ENCODE peak calls at places on chromosome 14, in eight cellular contexts. S, R, N, E, O, B, W and T are unnamed samples.
A peak's percentile ranks its signal among the peaks of the same experiment; 100 is the strongest.

GRCh38 chr14:51396222-51396815 is 156.3 kb downstream of the TMX1 start:
- DNase-seq in N (no peak), O (no peak), B (no peak), W (peak; percentile 99), S (no peak), E (no peak), R (peak; percentile 92), T (no peak)

GRCh38 chr14:50347521-50347920 is 35.4 kb downstream of the DMAC2L start:
- DNase-seq in B (no peak), E (no peak), N (no peak), W (peak; percentile 55), O (no peak), R (peak; percentile 66), S (no peak), T (no peak)

GRCh38 chr14:52369305-52369781 is 55.2 kb downstream of the PTGER2 start:
- DNase-seq in W (peak; percentile 94), E (no peak), R (peak; percentile 52), N (no peak), O (no peak), S (no peak), B (no peak), T (no peak)

GRCh38 chr14:103144085-103144484 is 20.8 kb downstream of the TNFAIP2 start:
- DNase-seq in B (no peak), S (no peak), O (no peak), N (no peak), R (peak; percentile 50), E (no peak), W (no peak), T (no peak)

GRCh38 chr14:77607741-77608302 is 8.6 kb downstream of the SPTLC2 start:
- DNase-seq in R (no peak), N (no peak), E (no peak), W (no peak), S (no peak), B (peak; percentile 19), O (no peak), T (no peak)

GRCh38 chr14:74988993-74989392 is 13.7 kb upstream of the EIF2B2 start:
- DNase-seq in O (no peak), S (no peak), N (no peak), B (no peak), R (no peak), E (no peak), W (no peak), T (no peak)

GRCh38 chr14:104143071-104143470 is 4.7 kb downstream of the KIF26A start:
- DNase-seq in S (no peak), N (no peak), W (no peak), E (no peak), B (no peak), R (no peak), O (no peak), T (no peak)

GRCh38 chr14:79165460-79166080 is 995.4 kb downstream of the NRXN3 start:
- DNase-seq in N (no peak), E (no peak), R (no peak), O (no peak), S (no peak), W (no peak), B (no peak), T (no peak)

GRCh38 chr14:100767788-100768536 is 41.3 kb downstream of the DLK1 start:
- DNase-seq in E (no peak), W (no peak), B (no peak), O (no peak), R (no peak), N (no peak), S (no peak), T (no peak)

GRCh38 chr14:63203618-63204406 is 431 bp upstream of the RHOJ start:
- DNase-seq in R (peak; percentile 99), O (no peak), B (peak; percentile 77), N (peak; percentile 29), W (peak; percentile 99), E (no peak), S (no peak), T (peak; percentile 95)

GRCh38 chr14:51208982-51209381 is 31.1 kb upstream of the TMX1 start:
- DNase-seq in O (no peak), N (no peak), R (no peak), B (no peak), E (no peak), W (no peak), S (no peak), T (no peak)

GRCh38 chr14:74238974-74239847 is at the start of gene VSX2:
- DNase-seq in R (no peak), B (peak; percentile 70), E (no peak), W (no peak), S (no peak), N (no peak), O (no peak), T (no peak)

GRCh38 chr14:49173765-49174373 is 412.3 kb downstream of the RPS29 start:
- DNase-seq in W (peak; percentile 51), E (peak; percentile 68), S (peak; percentile 67), R (peak; percentile 79), B (peak; percentile 87), N (peak; percentile 53), O (peak; percentile 63), T (peak; percentile 86)

GRCh38 chr14:71472281-71472960 is 459.8 kb upstream of the RGS6 start:
- DNase-seq in N (no peak), B (no peak), E (no peak), O (no peak), W (peak; percentile 53), R (peak; percentile 38), S (no peak), T (no peak)

GRCh38 chr14:69005432-69006148 is 26.5 kb upstream of the ACTN1 start:
- DNase-seq in S (no peak), B (peak; percentile 17), R (peak; percentile 77), O (peak; percentile 47), N (no peak), E (no peak), W (peak; percentile 97), T (peak; percentile 62)

GRCh38 chr14:32077081-32078029 is at the start of gene ARHGAP5:
- DNase-seq in W (peak; percentile 12), R (peak; percentile 37), S (peak; percentile 59), E (peak; percentile 46), B (peak; percentile 91), O (no peak), N (no peak), T (peak; percentile 62)

GRCh38 chr14:66802962-66803361 is 295.0 kb downstream of the GPHN start:
- DNase-seq in N (no peak), S (no peak), O (no peak), W (no peak), B (no peak), R (no peak), E (peak; percentile 65), T (no peak)

DNA sequence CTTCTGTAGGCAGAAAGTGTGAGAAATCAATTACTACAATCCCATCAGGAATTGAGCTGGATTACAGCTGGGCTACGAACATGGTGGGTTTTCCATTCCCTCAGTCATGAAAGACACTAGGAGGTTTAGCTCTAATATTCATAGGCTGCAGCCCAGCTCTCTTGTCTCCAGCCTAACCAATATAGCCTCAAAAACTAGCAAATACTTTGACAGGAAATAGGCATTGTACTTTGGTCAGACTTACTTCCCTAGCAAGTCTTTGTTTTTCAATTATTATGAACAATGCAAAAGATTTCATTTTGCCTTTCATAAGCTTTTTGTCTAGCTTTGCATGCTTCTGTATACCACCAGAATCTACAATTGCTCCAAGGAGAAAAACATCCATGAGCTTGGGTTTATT is 296.2 kb downstream of the GPHN start:
- DNase-seq in W (no peak), B (no peak), N (no peak), S (no peak), E (no peak), O (no peak), R (no peak), T (no peak)
- TF ChIP-seq CTCF in W (no peak), B (no peak), N (no peak), S (no peak), E (no peak), O (no peak), R (no peak), T (no peak)

DNA sequence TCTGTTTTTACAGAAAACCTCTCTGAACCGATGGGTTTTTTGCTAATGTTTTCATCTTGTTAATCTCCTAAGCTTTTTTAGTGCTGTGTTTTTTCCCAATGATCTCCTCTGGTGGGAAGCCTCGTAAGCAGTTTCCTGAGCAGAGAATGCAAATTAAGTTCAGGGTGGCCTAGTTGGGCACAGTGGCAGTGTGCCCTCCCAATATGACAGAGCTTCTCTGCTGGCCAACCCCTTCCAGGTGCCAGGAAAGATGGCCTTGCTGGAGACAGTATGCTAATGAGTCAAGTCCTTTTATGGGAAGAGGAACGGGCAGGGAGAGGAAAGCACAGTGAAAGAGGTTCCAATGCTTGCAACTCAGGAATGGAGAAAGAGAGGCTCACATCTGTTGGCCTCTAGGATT is 115.8 kb downstream of the GCH1 start:
- DNase-seq in E (no peak), B (no peak), N (no peak), S (no peak), R (no peak), O (no peak), W (no peak), T (peak; percentile 17)
- TF ChIP-seq EZH2 in E (no peak), B (no peak), N (no peak), S (no peak), R (no peak), O (no peak), W (no peak), T (no peak)

DNA sequence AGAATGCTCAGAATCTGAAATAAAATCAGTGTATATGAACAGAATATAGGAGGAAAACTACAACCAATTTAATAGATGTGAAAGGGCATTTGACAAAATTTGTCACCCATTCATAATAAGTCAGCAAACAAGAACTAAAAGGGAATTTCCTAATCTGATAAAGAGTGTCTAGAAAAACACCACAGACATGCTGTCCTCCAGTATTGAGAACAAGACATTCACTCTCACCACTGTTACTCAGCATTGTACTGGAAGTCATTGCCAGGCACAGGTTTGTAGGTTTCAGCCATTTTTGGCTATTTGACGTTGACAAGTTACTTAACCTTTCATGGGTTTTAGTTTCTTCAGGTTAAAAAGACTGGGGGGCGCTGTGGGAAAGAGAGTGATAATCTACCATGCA is 13.2 kb downstream of the EIF2S1 start:
- DNase-seq in O (no peak), S (no peak), E (no peak), N (no peak), R (no peak), W (no peak), B (no peak), T (no peak)
- H3K36me3 ChIP-seq in O (peaks cover 64% of the 10 kb centered on the region), S (peaks cover 95% of the 10 kb centered on the region), E (no peaks in the 10 kb centered on the region), N (peaks cover 10% of the 10 kb centered on the region), R (peaks cover 9% of the 10 kb centered on the region), W (peaks cover 52% of the 10 kb centered on the region), B (peaks cover 31% of the 10 kb centered on the region), T (peaks cover 93% of the 10 kb centered on the region)

DNA sequence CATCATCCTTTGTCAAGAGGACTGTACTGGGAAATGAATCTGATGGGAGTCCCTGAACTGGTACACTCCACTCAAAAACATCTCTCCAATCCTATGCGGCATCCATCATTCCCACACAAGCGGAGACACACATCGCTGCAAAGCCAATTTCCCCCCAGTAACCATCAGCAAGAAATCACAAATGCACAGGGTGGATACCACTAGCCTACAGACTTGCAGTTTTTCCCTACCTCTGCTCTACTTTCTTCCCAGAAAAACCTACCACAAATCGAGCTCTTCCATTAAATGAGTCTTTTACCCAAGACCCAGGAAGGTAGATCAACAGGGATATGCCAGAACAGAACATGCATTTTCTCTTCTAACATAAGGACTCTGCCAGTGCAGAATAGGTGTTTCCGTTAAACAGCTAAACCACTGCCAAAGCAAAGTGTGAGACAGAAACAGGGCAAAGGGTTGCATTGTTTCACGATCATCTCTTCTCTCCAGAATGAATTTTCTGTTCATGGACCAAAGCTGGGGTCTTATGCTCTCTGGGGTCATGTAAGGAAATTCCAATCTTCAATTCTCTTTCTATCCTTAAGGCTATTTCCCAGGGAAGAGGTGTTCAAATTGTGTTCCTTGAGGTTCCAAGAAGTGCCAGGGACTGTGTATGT is 11.1 kb downstream of the PSMB5 start:
- DNase-seq in N (no peak), S (no peak), R (no peak), O (no peak), B (no peak), W (no peak), E (no peak), T (no peak)
- TF ChIP-seq CTCF in N (no peak), S (no peak), R (no peak), O (no peak), B (no peak), W (no peak), E (no peak), T (no peak)

GRCh38 chr14:39451811-39452210 is 19.6 kb upstream of the FBXO33 start:
- DNase-seq in S (no peak), R (no peak), O (no peak), N (no peak), W (no peak), E (no peak), B (no peak), T (no peak)
- TF ChIP-seq EZH2 in S (no peak), R (no peak), O (no peak), N (no peak), W (no peak), E (no peak), B (no peak), T (no peak)